ENCODE peak calls at places on chromosomes 2 and 18, in five cellular contexts. P is neuronal stem cell, U is H9, X is mesendoderm, W is trophoblast cell. G is an unnamed sample.

GRCh38 chr18:57353940-57354461 is 1.6 kb downstream of the ST8SIA3 start:
- DNase-seq in P (peak; percentile 89), W (peak; percentile 51), X (peak; percentile 90), U (peak; percentile 89), G (peak; percentile 16)

GRCh38 chr18:42925036-42925435 is 190.4 kb downstream of the RIT2 start:
- DNase-seq in U (no peak), P (no peak), W (no peak), X (no peak), G (no peak)

GRCh38 chr18:47797126-47797525 is 133.3 kb downstream of the SMAD2 start:
- DNase-seq in X (no peak), W (no peak), P (no peak), U (no peak), G (no peak)

GRCh38 chr2:239327536-239328305 is 73.1 kb downstream of the HDAC4 start:
- DNase-seq in P (no peak), U (peak; percentile 23), W (no peak), X (no peak), G (no peak)

GRCh38 chr2:235552671-235553070 is 58.8 kb downstream of the AGAP1 start:
- DNase-seq in P (no peak), W (no peak), U (no peak), X (no peak), G (no peak)

GRCh38 chr2:16628316-16628715 is 37.3 kb downstream of the CYRIA start:
- DNase-seq in W (no peak), X (no peak), P (no peak), U (no peak), G (peak; percentile 59)

GRCh38 chr2:133431289-133431688 is 137.0 kb downstream of the NCKAP5 start:
- DNase-seq in P (no peak), W (peak; percentile 68), X (no peak), U (no peak), G (no peak)

GRCh38 chr2:56444339-56444738 is 260.5 kb downstream of the CCDC85A start:
- DNase-seq in U (no peak), W (no peak), P (no peak), X (peak; percentile 30), G (no peak)

GRCh38 chr18:23662309-23663263 is at the start of gene ANKRD29:
- DNase-seq in P (peak; percentile 36), W (peak; percentile 43), U (peak; percentile 46), X (peak; percentile 43), G (peak; percentile 25)

GRCh38 chr2:11582526-11583202 is 48.8 kb downstream of the GREB1 start:
- DNase-seq in W (peak; percentile 76), P (peak; percentile 76), U (peak; percentile 80), X (peak; percentile 88), G (peak; percentile 81)

GRCh38 chr2:67346718-67347407 is 50.3 kb upstream of the ETAA1 start:
- DNase-seq in U (no peak), X (no peak), W (peak; percentile 86), P (no peak), G (peak; percentile 36)

GRCh38 chr2:152335851-152336102 is 803 bp downstream of the FMNL2 start:
- DNase-seq in P (peak; percentile 48), X (no peak), W (no peak), U (no peak), G (no peak)

GRCh38 chr2:119683717-119684443 is 4.9 kb downstream of the TMEM177 start:
- DNase-seq in P (no peak), X (no peak), W (no peak), U (no peak), G (no peak)

GRCh38 chr2:57396364-57397098 is 650.1 kb upstream of the VRK2 start:
- DNase-seq in X (peak; percentile 47), P (no peak), W (no peak), U (peak; percentile 38), G (no peak)

GRCh38 chr18:58606236-58606635 is 22.7 kb downstream of the ALPK2 start:
- DNase-seq in P (no peak), X (no peak), U (no peak), W (peak; percentile 62), G (no peak)

GRCh38 chr2:196530910-196531309 is 108.6 kb upstream of the CCDC150 start:
- DNase-seq in U (no peak), W (no peak), X (no peak), P (no peak), G (no peak)

GRCh38 chr2:25816249-25816648 is 62.0 kb downstream of the ASXL2 start:
- DNase-seq in P (no peak), W (no peak), U (no peak), X (no peak), G (no peak)

GRCh38 chr2:129813404-129813803 is 166.1 kb upstream of the RAB6C start:
- DNase-seq in P (no peak), X (peak; percentile 56), U (no peak), W (peak; percentile 12), G (no peak)

GRCh38 chr2:120879401-120880295 is 144.0 kb downstream of the GLI2 start:
- DNase-seq in W (peak; percentile 41), X (no peak), P (no peak), U (no peak), G (no peak)

DNA sequence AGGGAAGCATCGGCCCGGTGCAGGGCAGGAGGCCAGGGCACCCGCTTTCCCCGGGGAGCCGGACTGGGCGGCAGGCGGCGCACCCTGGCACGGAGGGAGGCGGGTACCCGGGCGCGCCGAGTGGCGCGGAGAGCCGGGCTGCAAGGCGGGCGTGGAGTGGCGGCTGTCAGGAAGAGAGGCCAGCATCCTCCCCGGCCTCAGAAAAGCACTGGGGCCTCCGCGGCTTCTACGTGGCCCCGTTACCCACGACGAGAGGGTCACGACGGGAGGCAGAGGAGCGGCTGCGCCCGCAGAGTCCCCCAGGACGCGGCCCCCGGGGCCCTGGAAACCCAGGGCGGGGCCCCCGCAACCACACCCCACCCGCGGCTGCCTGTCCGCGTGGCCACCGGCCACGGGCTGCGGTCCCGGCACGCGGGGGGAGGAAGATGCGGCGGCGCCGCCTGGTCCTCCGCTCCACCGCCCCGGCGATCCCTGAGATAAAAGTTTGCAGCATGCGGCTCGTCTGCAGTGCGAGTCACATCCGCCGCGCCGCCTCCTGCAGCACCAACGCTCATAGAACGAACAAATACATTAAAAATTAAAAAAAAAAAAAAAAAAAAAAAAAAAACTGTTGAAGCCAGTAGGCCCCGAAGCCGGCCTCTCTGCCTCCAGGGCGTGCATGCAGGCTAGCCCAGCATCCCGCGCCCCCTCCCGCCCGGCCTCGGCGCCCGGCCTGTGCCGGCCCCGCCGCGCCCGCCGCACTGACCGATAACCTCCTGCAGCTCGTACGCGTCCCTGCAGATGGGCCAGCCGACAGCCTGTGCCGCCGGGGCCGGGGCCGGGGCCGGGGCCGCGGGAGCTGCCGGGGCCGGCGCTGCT is 683 bp downstream of the STK39 start:
- DNase-seq in P (peak; percentile 35), U (peak; percentile 60), W (peak; percentile 47), X (peak; percentile 79), G (peak; percentile 76)
- H3K18ac ChIP-seq in P (peak overlapping the region; percentile 91), U (no peak overlapping the region), W (no peak overlapping the region), X (peak overlapping the region; percentile 82), G (no peak overlapping the region)

DNA sequence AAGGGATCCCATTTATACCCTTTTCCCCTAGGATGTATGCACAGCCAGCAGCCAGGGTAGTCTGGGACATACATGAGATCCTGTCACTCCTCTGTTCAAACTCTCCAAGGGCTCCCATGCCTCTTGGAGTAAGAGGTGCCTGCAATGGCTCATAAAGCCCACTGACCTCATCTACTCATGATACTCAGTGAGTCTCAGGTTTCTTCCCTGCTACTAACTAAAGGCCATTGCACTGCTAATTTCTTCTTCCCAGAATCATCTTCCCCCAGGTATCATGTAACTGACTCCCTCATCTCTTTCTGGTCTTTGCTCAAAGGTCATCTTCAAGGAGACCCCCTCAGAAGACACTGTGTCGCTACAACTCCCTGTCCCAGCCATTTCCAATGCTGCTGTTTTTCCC is 68.2 kb downstream of the CCBE1 start:
- DNase-seq in U (no peak), X (no peak), W (no peak), P (no peak), G (no peak)
- H2BK120ac ChIP-seq in U (no peak overlapping the region), X (no peak overlapping the region), W (no peak overlapping the region), P (no peak overlapping the region), G (no peak overlapping the region)

DNA sequence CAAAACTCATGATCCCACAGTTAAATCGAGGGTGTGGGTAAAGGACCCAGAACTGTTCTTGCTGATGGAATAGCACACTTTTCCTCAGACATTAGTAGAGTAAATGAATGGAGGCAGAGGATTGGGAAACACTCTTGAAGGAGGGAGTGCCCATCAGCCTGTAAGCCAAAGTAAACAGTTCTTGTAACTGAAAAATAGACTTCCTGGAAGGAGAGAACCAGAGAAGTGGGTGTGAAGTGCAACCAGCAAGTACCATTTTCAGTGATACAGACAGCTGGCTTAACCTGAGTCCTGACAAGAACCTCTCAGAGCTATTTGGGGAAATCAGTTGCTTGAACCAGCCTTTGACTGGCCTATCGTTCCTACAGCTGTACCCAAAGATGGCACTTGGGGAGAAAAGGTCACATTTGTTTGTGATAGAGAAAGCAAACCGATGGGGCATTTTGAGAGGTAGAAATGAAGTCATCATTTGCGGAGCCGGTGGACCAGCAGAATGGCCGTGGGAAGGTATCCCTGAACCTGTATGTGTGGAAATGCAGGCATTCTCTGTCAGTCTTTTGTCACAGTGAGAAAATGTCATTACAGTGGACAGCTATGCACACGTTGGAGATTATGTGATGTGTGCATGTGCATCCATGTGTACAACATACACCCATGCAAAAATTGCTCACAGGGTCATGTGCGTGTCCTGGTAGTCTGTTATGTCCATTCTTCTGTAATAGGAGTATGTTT is 17.7 kb downstream of the CRIM1 start:
- DNase-seq in P (no peak), U (no peak), X (no peak), W (peak; percentile 74), G (peak; percentile 75)
- H3K18ac ChIP-seq in P (no peak overlapping the region), U (no peak overlapping the region), X (peak overlapping the region; percentile 71), W (peak overlapping the region; percentile 41), G (peak overlapping the region; percentile 14)

GRCh38 chr2:177285892-177286715 is 21.6 kb upstream of the NFE2L2 start:
- DNase-seq in U (no peak), P (no peak), W (no peak), X (no peak), G (no peak)
- H2BK120ac ChIP-seq in U (no peak overlapping the region), P (no peak overlapping the region), W (no peak overlapping the region), X (no peak overlapping the region), G (no peak overlapping the region)